ENCODE peak calls at places on chromosomes 12 and 14, in four cellular contexts. One of them, this sample, is unnamed.
A peak's percentile ranks its signal among the peaks of the same experiment; 100 is the strongest.

GRCh38 chr12:89918172-89918880 is 209.7 kb upstream of the ATP2B1 start:
- DNase-seq in CD8-positive, alpha-beta memory T cell: no peak
- DNase-seq in mesothelial cell of epicardium: no peak
- DNase-seq in H4: no peak
- DNase-seq in this sample: no peak

GRCh38 chr14:100677925-100678765 is 48.5 kb upstream of the DLK1 start:
- DNase-seq in CD8-positive, alpha-beta memory T cell: no peak
- DNase-seq in mesothelial cell of epicardium: peak; percentile 82
- DNase-seq in H4: peak; percentile 73
- DNase-seq in this sample: no peak

GRCh38 chr12:2395352-2395977 is 342.7 kb downstream of the CACNA1C start:
- DNase-seq in CD8-positive, alpha-beta memory T cell: no peak
- DNase-seq in mesothelial cell of epicardium: peak; percentile 68
- DNase-seq in H4: peak; percentile 46
- DNase-seq in this sample: peak; percentile 63

GRCh38 chr14:100589760-100590469 is 2.7 kb upstream of the BEGAIN start:
- DNase-seq in CD8-positive, alpha-beta memory T cell: no peak
- DNase-seq in mesothelial cell of epicardium: no peak
- DNase-seq in H4: no peak
- DNase-seq in this sample: no peak

GRCh38 chr14:71687115-71687836 is 245.0 kb upstream of the RGS6 start:
- DNase-seq in CD8-positive, alpha-beta memory T cell: no peak
- DNase-seq in mesothelial cell of epicardium: no peak
- DNase-seq in H4: no peak
- DNase-seq in this sample: no peak

GRCh38 chr14:80692903-80693302 is 248.6 kb downstream of the CEP128 start:
- DNase-seq in CD8-positive, alpha-beta memory T cell: no peak
- DNase-seq in mesothelial cell of epicardium: no peak
- DNase-seq in H4: no peak
- DNase-seq in this sample: no peak

GRCh38 chr12:58387199-58387598 is 445.8 kb downstream of the ATP23 start:
- DNase-seq in CD8-positive, alpha-beta memory T cell: no peak
- DNase-seq in mesothelial cell of epicardium: no peak
- DNase-seq in H4: no peak
- DNase-seq in this sample: peak; percentile 17

GRCh38 chr12:69406217-69406616 is 46.7 kb downstream of the YEATS4 start:
- DNase-seq in CD8-positive, alpha-beta memory T cell: no peak
- DNase-seq in mesothelial cell of epicardium: no peak
- DNase-seq in H4: no peak
- DNase-seq in this sample: no peak

GRCh38 chr12:20493924-20494323 is 125.6 kb downstream of the PDE3A start:
- DNase-seq in CD8-positive, alpha-beta memory T cell: no peak
- DNase-seq in mesothelial cell of epicardium: no peak
- DNase-seq in H4: no peak
- DNase-seq in this sample: no peak

GRCh38 chr12:42916143-42916542 is 326.6 kb upstream of the PRICKLE1 start:
- DNase-seq in CD8-positive, alpha-beta memory T cell: no peak
- DNase-seq in mesothelial cell of epicardium: no peak
- DNase-seq in H4: no peak
- DNase-seq in this sample: no peak

GRCh38 chr12:115491851-115492250 is 785.6 kb downstream of the MED13L start:
- DNase-seq in CD8-positive, alpha-beta memory T cell: no peak
- DNase-seq in mesothelial cell of epicardium: no peak
- DNase-seq in H4: no peak
- DNase-seq in this sample: no peak

GRCh38 chr12:128583453-128583852 is 240.3 kb downstream of the SLC15A4 start:
- DNase-seq in CD8-positive, alpha-beta memory T cell: no peak
- DNase-seq in mesothelial cell of epicardium: no peak
- DNase-seq in H4: no peak
- DNase-seq in this sample: peak; percentile 19

GRCh38 chr14:105485720-105486332 is 860 bp upstream of the CRIP1 start:
- DNase-seq in CD8-positive, alpha-beta memory T cell: peak; percentile 76
- DNase-seq in mesothelial cell of epicardium: peak; percentile 67
- DNase-seq in H4: no peak
- DNase-seq in this sample: peak; percentile 74

GRCh38 chr14:87643005-87643404 is 350.0 kb downstream of the GALC start:
- DNase-seq in CD8-positive, alpha-beta memory T cell: no peak
- DNase-seq in mesothelial cell of epicardium: no peak
- DNase-seq in H4: no peak
- DNase-seq in this sample: no peak

GRCh38 chr14:68535404-68536024 is 257.4 kb downstream of the ZFP36L1 start:
- DNase-seq in CD8-positive, alpha-beta memory T cell: no peak
- DNase-seq in mesothelial cell of epicardium: no peak
- DNase-seq in H4: no peak
- DNase-seq in this sample: peak; percentile 68

GRCh38 chr12:112116232-112117060 is 7.9 kb upstream of the NAA25 start:
- DNase-seq in CD8-positive, alpha-beta memory T cell: no peak
- DNase-seq in mesothelial cell of epicardium: peak; percentile 44
- DNase-seq in H4: peak; percentile 30
- DNase-seq in this sample: peak; percentile 63

GRCh38 chr14:83287300-83287699 is 1753.6 kb upstream of the SEL1L start:
- DNase-seq in CD8-positive, alpha-beta memory T cell: no peak
- DNase-seq in mesothelial cell of epicardium: no peak
- DNase-seq in H4: no peak
- DNase-seq in this sample: no peak

GRCh38 chr14:104253901-104254353 is 115.5 kb downstream of the KIF26A start:
- DNase-seq in CD8-positive, alpha-beta memory T cell: no peak
- DNase-seq in mesothelial cell of epicardium: no peak
- DNase-seq in H4: no peak
- DNase-seq in this sample: no peak

GRCh38 chr14:24277606-24278321 is 6.4 kb upstream of the RABGGTA start:
- DNase-seq in CD8-positive, alpha-beta memory T cell: peak; percentile 36
- DNase-seq in mesothelial cell of epicardium: no peak
- DNase-seq in H4: no peak
- DNase-seq in this sample: no peak

GRCh38 chr12:50922820-50923219 is 29.5 kb upstream of the HIGD1C start:
- DNase-seq in CD8-positive, alpha-beta memory T cell: no peak
- DNase-seq in mesothelial cell of epicardium: no peak
- DNase-seq in H4: no peak
- DNase-seq in this sample: no peak

This sample was measured in SW480.